ENCODE peak calls at places on chromosomes 3 and 15, in nine cellular contexts. R is sigmoid colon, T is neural progenitor cell, F is heart right ventricle, G is upper lobe of right lung, B is right lobe of liver, I is AG04450, X is ascending aorta, Q is AG09309. P is an unnamed sample.
A peak's percentile ranks its signal among the peaks of the same experiment; 100 is the strongest.

GRCh38 chr3:163951397-163951987 is 1126.8 kb downstream of the SI start:
- DNase-seq in G (no peak), T (no peak), X (no peak), Q (no peak), F (no peak), R (no peak), I (no peak), B (no peak), P (no peak)

GRCh38 chr3:184648726-184649125 is 63.1 kb downstream of the MAGEF1 start:
- DNase-seq in Q (no peak), F (no peak), X (no peak), T (no peak), G (no peak), B (no peak), I (no peak), R (no peak), P (no peak)

GRCh38 chr15:70504305-70504951 is 258.9 kb downstream of the UACA start:
- DNase-seq in T (no peak), G (peak; percentile 73), I (no peak), R (peak; percentile 83), Q (no peak), B (no peak), X (peak; percentile 59), F (peak; percentile 70), P (peak; percentile 69)

GRCh38 chr3:170865209-170866094 is 4.5 kb downstream of the RPL22L1 start:
- DNase-seq in X (no peak), B (no peak), T (no peak), Q (no peak), F (no peak), G (no peak), R (no peak), I (no peak), P (no peak)

GRCh38 chr3:105997800-105998526 is 129.2 kb upstream of the CBLB start:
- DNase-seq in B (no peak), F (no peak), X (no peak), T (no peak), R (no peak), G (no peak), I (peak; percentile 75), Q (peak; percentile 86), P (no peak)

GRCh38 chr3:166123088-166123487 is 285.9 kb upstream of the BCHE start:
- DNase-seq in X (no peak), Q (no peak), G (no peak), I (no peak), B (no peak), T (no peak), R (no peak), F (no peak), P (no peak)

GRCh38 chr15:40320931-40321371 is 2.5 kb upstream of the INAFM2 start:
- DNase-seq in T (peak; percentile 78), X (no peak), G (no peak), R (peak; percentile 79), Q (no peak), B (peak; percentile 68), I (no peak), F (peak; percentile 66), P (no peak)

GRCh38 chr15:40198364-40199085 is 37.7 kb downstream of the BUB1B start:
- DNase-seq in T (no peak), R (no peak), G (no peak), I (no peak), X (no peak), Q (no peak), B (no peak), F (no peak), P (no peak)

GRCh38 chr3:188043891-188044290 is 110.1 kb upstream of the LPP start:
- DNase-seq in B (no peak), G (no peak), F (no peak), R (no peak), Q (no peak), T (no peak), I (no peak), X (no peak), P (no peak)

GRCh38 chr3:4980229-4981159 is 1.3 kb downstream of the BHLHE40 start:
- DNase-seq in F (peak; percentile 96), X (peak; percentile 75), R (peak; percentile 97), I (peak; percentile 81), G (peak; percentile 94), Q (peak; percentile 85), T (peak; percentile 75), B (peak; percentile 94), P (no peak)

GRCh38 chr3:20079621-20080020 is 39.4 kb downstream of the KAT2B start:
- DNase-seq in B (no peak), T (no peak), I (no peak), X (no peak), R (no peak), G (no peak), F (no peak), Q (no peak), P (no peak)

GRCh38 chr3:4977889-4978258 is 1.4 kb upstream of the BHLHE40 start:
- DNase-seq in G (no peak), R (no peak), B (no peak), F (no peak), T (no peak), I (no peak), Q (no peak), X (no peak), P (no peak)

GRCh38 chr15:31473384-31474058 is 146.9 kb downstream of the KLF13 start:
- DNase-seq in G (no peak), T (no peak), X (no peak), B (peak; percentile 27), I (no peak), Q (no peak), R (no peak), F (no peak), P (no peak)

GRCh38 chr3:126439968-126440708 is 35.6 kb downstream of the ZXDC start:
- DNase-seq in Q (no peak), F (no peak), T (peak; percentile 43), R (no peak), X (no peak), I (no peak), B (peak; percentile 24), G (peak; percentile 45), P (no peak)

GRCh38 chr3:115975353-115975752 is 352.0 kb downstream of the GAP43 start:
- DNase-seq in F (no peak), G (no peak), X (no peak), R (no peak), T (no peak), Q (peak; percentile 40), I (peak; percentile 59), B (no peak), P (no peak)

GRCh38 chr3:141123677-141124410 is 72.7 kb downstream of the SPSB4 start:
- DNase-seq in R (no peak), T (peak; percentile 1), X (no peak), I (no peak), F (peak; percentile 22), Q (no peak), B (peak; percentile 21), G (no peak), P (no peak)

GRCh38 chr15:89379423-89379735 is 44.8 kb upstream of the POLG start:
- DNase-seq in I (no peak), F (no peak), R (no peak), T (no peak), Q (no peak), X (no peak), B (no peak), G (no peak), P (no peak)

GRCh38 chr15:68814596-68814995 is 6.1 kb downstream of the ANP32A start:
- DNase-seq in B (no peak), Q (no peak), G (no peak), R (no peak), F (no peak), X (no peak), I (no peak), T (no peak), P (no peak)

GRCh38 chr3:23324745-23325144 is 121.6 kb downstream of the UBE2E2 start:
- DNase-seq in I (peak; percentile 8), G (no peak), Q (peak; percentile 33), F (no peak), T (no peak), X (no peak), B (no peak), R (no peak), P (no peak)

GRCh38 chr3:190044142-190044541 is 76.6 kb downstream of the P3H2 start:
- DNase-seq in R (no peak), F (no peak), T (no peak), I (peak; percentile 16), Q (no peak), G (no peak), X (no peak), B (no peak), P (no peak)

GRCh38 chr3:134030382-134030753 is 643 bp upstream of the SLCO2A1 start:
- DNase-seq in X (no peak), B (no peak), I (no peak), R (peak; percentile 56), Q (no peak), F (no peak), G (no peak), T (peak; percentile 16), P (no peak)
- H3K4me3 ChIP-seq in X (peak overlapping the region; percentile 80), B (no peak overlapping the region), I (peak overlapping the region; percentile 63), R (peak overlapping the region; percentile 59), Q (peak overlapping the region; percentile 31), F (peak overlapping the region; percentile 24), G (peak overlapping the region; percentile 52), T (peak overlapping the region; percentile 70), P (no peak overlapping the region)

GRCh38 chr3:161104561-161105551 is at the start of gene B3GALNT1:
- DNase-seq in G (peak; percentile 85), X (no peak), I (peak; percentile 20), F (peak; percentile 47), Q (peak; percentile 14), T (peak; percentile 75), B (peak; percentile 53), R (peak; percentile 67), P (no peak)
- TF ChIP-seq CTCF in G (no peak), X (no peak), I (no peak), F (no peak), Q (no peak), T (no peak), B (no peak), R (no peak), P (no peak)

DNA sequence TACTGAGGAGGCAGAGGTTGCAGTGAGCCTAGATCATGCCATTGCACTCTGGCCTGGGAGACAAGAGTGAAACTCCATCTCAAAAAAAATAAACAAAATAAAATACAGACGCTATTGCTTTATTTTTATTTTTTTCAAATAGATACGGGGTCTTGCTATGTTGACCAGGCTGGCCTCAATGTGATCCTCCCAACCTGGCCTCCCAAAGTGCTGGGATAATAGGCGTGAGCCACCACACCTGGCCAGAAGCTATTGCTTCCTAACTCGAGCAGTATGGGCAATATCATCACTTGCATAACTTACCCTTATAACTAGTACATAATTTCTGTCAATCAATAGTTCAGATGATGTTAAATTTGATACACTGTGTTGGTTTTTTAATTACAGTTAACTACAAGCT is 3.0 kb downstream of the ARF4 start:
- DNase-seq in G (no peak), B (no peak), F (no peak), Q (no peak), I (no peak), T (no peak), R (no peak), X (no peak), P (no peak)
- H3K4me3 ChIP-seq in G (peak overlapping the region; percentile 94), B (no peak overlapping the region), F (no peak overlapping the region), Q (peak overlapping the region; percentile 92), I (peak overlapping the region; percentile 100), T (no peak overlapping the region), R (no peak overlapping the region), X (peak overlapping the region; percentile 95), P (no peak overlapping the region)

DNA sequence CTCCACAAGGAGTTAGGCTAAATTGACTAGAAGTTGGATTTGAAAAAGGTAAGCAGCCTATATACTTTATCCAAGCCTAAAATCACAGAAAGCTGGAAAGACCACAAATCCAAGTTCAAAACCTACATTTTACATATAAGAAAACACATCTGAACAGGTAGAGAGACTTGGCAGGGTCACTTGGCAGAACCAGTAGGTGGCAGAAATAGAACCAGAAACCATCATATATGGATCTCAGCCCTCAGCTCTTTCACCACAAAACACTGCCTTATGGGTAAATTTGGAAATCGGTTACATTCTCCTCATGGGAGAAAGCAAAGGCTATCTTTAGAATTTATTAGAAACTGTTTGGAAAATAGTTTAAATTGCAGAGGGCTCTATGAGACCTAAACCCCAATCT is 44.2 kb downstream of the MKRN2 start:
- DNase-seq in I (no peak), F (no peak), T (no peak), G (no peak), Q (no peak), B (no peak), R (no peak), X (no peak), P (no peak)
- TF ChIP-seq CTCF in I (no peak), F (no peak), T (no peak), G (no peak), Q (peak; percentile 27), B (peak; percentile 27), R (no peak), X (no peak), P (no peak)